ENCODE peak calls at places on chromosomes 6 and 20, in four cellular contexts. Q, K, E and T are unnamed samples.

GRCh38 chr20:34536798-34537394 is 20.7 kb downstream of the DYNLRB1 start:
- DNase-seq in Q (peak), K (peak), E (no peak), T (no peak)

GRCh38 chr6:12173670-12174069 is 116.5 kb upstream of the EDN1 start:
- DNase-seq in Q (no peak), K (no peak), E (no peak), T (no peak)

GRCh38 chr6:101102702-101103101 is 221.6 kb upstream of the ASCC3 start:
- DNase-seq in Q (no peak), K (no peak), E (no peak), T (no peak)

GRCh38 chr20:58109126-58109880 is 119.2 kb downstream of the ANKRD60 start:
- DNase-seq in Q (peak), K (no peak), E (peak), T (no peak)

GRCh38 chr6:145137425-145137824 is 597.9 kb downstream of the EPM2A start:
- DNase-seq in Q (peak), K (no peak), E (no peak), T (no peak)

GRCh38 chr20:52799130-52799529 is 173.0 kb upstream of the TSHZ2 start:
- DNase-seq in Q (no peak), K (no peak), E (no peak), T (no peak)

GRCh38 chr20:48826883-48827771 is 672 bp downstream of the PREX1 start:
- DNase-seq in Q (no peak), K (peak), E (no peak), T (no peak)

GRCh38 chr20:23215596-23215995 is 129.5 kb upstream of the CD93 start:
- DNase-seq in Q (no peak), K (no peak), E (no peak), T (no peak)

GRCh38 chr6:116530436-116530835 is 15.0 kb downstream of the TRAPPC3L start:
- DNase-seq in Q (no peak), K (no peak), E (no peak), T (peak)

GRCh38 chr20:1422756-1423155 is 29.9 kb upstream of the FKBP1A start:
- DNase-seq in Q (no peak), K (no peak), E (no peak), T (no peak)

GRCh38 chr20:1424336-1424735 is 31.5 kb upstream of the FKBP1A start:
- DNase-seq in Q (no peak), K (no peak), E (no peak), T (no peak)

GRCh38 chr20:1426231-1426849 is 33.5 kb upstream of the FKBP1A start:
- DNase-seq in Q (no peak), K (no peak), E (no peak), T (no peak)

GRCh38 chr20:1423206-1423605 is 30.4 kb upstream of the FKBP1A start:
- DNase-seq in Q (no peak), K (no peak), E (no peak), T (no peak)

GRCh38 chr20:1423625-1424106 is 30.8 kb upstream of the FKBP1A start:
- DNase-seq in Q (peak), K (peak), E (peak), T (no peak)
- TF ChIP-seq CTCF in Q (peak), K (peak), E (no peak), T (peak)

GRCh38 chr6:154872605-154873004 is 122.5 kb upstream of the TIAM2 start:
- DNase-seq in Q (no peak), K (no peak), E (no peak), T (no peak)
- TF ChIP-seq CTCF in Q (no peak), K (no peak), E (no peak), T (peak)

GRCh38 chr20:21258411-21258810 is 44.7 kb upstream of the XRN2 start:
- DNase-seq in Q (no peak), K (no peak), E (no peak), T (no peak)
- TF ChIP-seq CTCF in Q (no peak), K (no peak), E (no peak), T (no peak)

DNA sequence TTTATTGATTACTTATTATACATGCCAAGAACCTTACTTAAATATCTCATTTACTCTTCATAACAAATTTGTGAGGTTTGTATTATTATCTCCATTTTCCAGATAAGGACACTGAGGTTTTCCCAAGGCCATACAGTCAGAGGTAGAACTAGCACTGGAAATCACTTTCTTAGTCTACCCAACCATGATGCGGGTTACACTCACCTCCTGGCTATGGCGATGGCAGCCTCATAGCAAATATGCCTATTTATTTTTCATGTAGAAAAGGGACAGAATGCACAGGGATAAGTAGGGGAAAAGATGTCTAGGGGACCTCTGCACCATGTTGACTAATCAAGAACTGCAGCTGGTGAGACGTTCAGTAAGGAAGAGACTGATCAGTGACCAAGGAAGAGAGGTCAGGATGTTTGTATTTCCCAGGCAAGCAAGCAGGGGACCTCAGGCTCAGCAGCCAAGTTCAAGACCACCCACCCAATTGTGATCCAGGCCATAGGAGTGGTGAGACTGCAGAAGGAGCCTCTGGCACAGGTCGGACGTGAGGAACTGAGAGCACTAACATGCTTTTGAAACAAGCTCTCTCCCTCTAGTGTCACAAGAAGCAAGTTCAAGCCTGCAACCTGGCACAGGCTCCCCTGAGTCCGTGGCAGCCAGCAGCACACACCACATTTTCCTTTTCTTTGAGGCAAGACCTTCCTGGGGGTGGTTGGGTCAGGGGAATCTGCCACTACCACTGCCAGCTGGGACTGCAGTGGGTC is 97.8 kb downstream of the GMPR start:
- DNase-seq in Q (no peak), K (no peak), E (no peak), T (no peak)
- TF ChIP-seq CTCF in Q (no peak), K (no peak), E (no peak), T (no peak)

DNA sequence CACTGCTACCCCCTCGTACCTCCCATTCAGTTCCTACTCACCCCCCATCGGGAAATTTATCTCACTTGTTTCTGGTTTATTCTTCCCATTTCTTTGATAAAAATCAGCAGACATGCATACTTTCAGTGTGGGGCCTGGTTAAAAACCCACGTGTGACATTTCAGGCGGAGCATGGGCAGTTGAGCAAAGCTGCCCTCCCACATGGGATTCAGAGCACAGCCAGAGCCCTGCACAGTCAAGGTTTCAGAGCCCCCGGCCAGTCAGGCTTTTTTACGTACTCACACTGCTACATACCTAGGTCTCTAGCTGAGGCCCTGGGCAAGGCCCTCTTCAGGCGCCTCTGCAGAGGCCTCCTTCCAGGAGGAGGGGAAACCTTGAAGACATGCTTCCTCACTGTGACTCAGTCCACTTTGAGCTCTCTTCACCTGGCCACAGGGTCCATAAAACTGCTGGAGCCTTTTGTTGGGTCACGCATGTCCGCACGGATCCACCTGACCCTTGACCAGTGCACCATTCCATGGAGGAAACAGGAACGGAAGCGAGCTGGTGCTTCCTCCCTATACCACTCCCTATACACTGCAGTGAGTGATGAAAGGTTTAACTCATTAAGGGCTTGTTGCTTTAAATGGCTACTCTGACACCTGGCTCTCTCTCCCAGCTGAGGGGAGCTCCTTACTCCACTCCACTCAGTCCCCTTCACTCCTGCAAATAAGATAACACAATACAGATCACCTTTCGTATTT is 713.3 kb downstream of the PRKN start:
- DNase-seq in Q (no peak), K (no peak), E (no peak), T (no peak)
- TF ChIP-seq CTCF in Q (no peak), K (no peak), E (no peak), T (no peak)